ENCODE peak calls at places on chromosomes 5 and 9, in four cellular contexts. One of them, this sample, is unnamed.

GRCh38 chr5:163503106-163504090 is 2.0 kb upstream of the MAT2B start:
- DNase-seq in stimulated activated CD4-positive, alpha-beta T cell treated with anti-CD3 and anti-CD28 coated beads, Interleukin-15, amount 100 ng/mL, for 1 hour: no peak
- DNase-seq in NCI-H146: peak
- DNase-seq in WTC11: peak
- DNase-seq in this sample: peak

GRCh38 chr5:30846171-30846570 is 347.3 kb upstream of the CDH6 start:
- DNase-seq in WTC11: no peak
- DNase-seq in NCI-H146: no peak
- DNase-seq in stimulated activated CD4-positive, alpha-beta T cell treated with anti-CD3 and anti-CD28 coated beads, Interleukin-15, amount 100 ng/mL, for 1 hour: no peak
- DNase-seq in this sample: no peak

GRCh38 chr9:79129865-79130480 is 441.8 kb upstream of the TLE4 start:
- DNase-seq in NCI-H146: peak
- DNase-seq in stimulated activated CD4-positive, alpha-beta T cell treated with anti-CD3 and anti-CD28 coated beads, Interleukin-15, amount 100 ng/mL, for 1 hour: no peak
- DNase-seq in WTC11: peak
- DNase-seq in this sample: peak

GRCh38 chr5:176436641-176437040 is 11.5 kb upstream of the FAF2 start:
- DNase-seq in WTC11: no peak
- DNase-seq in NCI-H146: no peak
- DNase-seq in stimulated activated CD4-positive, alpha-beta T cell treated with anti-CD3 and anti-CD28 coated beads, Interleukin-15, amount 100 ng/mL, for 1 hour: no peak
- DNase-seq in this sample: peak

GRCh38 chr9:107190031-107190935 is 92.8 kb upstream of the RAD23B start:
- DNase-seq in NCI-H146: peak
- DNase-seq in WTC11: no peak
- DNase-seq in stimulated activated CD4-positive, alpha-beta T cell treated with anti-CD3 and anti-CD28 coated beads, Interleukin-15, amount 100 ng/mL, for 1 hour: no peak
- DNase-seq in this sample: peak

GRCh38 chr5:68757813-68758212 is 336.0 kb upstream of the SLC30A5 start:
- DNase-seq in NCI-H146: no peak
- DNase-seq in WTC11: no peak
- DNase-seq in stimulated activated CD4-positive, alpha-beta T cell treated with anti-CD3 and anti-CD28 coated beads, Interleukin-15, amount 100 ng/mL, for 1 hour: no peak
- DNase-seq in this sample: no peak

GRCh38 chr5:146474040-146474439 is 26.9 kb downstream of the TCERG1 start:
- DNase-seq in NCI-H146: no peak
- DNase-seq in WTC11: no peak
- DNase-seq in stimulated activated CD4-positive, alpha-beta T cell treated with anti-CD3 and anti-CD28 coated beads, Interleukin-15, amount 100 ng/mL, for 1 hour: no peak
- DNase-seq in this sample: no peak

GRCh38 chr5:11234501-11234911 is 473.5 kb upstream of the DAP start:
- DNase-seq in NCI-H146: no peak
- DNase-seq in WTC11: no peak
- DNase-seq in stimulated activated CD4-positive, alpha-beta T cell treated with anti-CD3 and anti-CD28 coated beads, Interleukin-15, amount 100 ng/mL, for 1 hour: no peak
- DNase-seq in this sample: no peak

GRCh38 chr5:17070646-17071045 is 134.6 kb upstream of the MYO10 start:
- DNase-seq in WTC11: no peak
- DNase-seq in stimulated activated CD4-positive, alpha-beta T cell treated with anti-CD3 and anti-CD28 coated beads, Interleukin-15, amount 100 ng/mL, for 1 hour: no peak
- DNase-seq in NCI-H146: no peak
- DNase-seq in this sample: no peak

GRCh38 chr5:148998174-148998797 is 64.6 kb downstream of the SH3TC2 start:
- DNase-seq in NCI-H146: no peak
- DNase-seq in WTC11: no peak
- DNase-seq in stimulated activated CD4-positive, alpha-beta T cell treated with anti-CD3 and anti-CD28 coated beads, Interleukin-15, amount 100 ng/mL, for 1 hour: no peak
- DNase-seq in this sample: peak

GRCh38 chr9:93475856-93476255 is 22.5 kb upstream of the FAM120AOS start:
- DNase-seq in stimulated activated CD4-positive, alpha-beta T cell treated with anti-CD3 and anti-CD28 coated beads, Interleukin-15, amount 100 ng/mL, for 1 hour: no peak
- DNase-seq in WTC11: no peak
- DNase-seq in NCI-H146: no peak
- DNase-seq in this sample: no peak

GRCh38 chr9:14866200-14866749 is 44.0 kb downstream of the FREM1 start:
- DNase-seq in NCI-H146: no peak
- DNase-seq in stimulated activated CD4-positive, alpha-beta T cell treated with anti-CD3 and anti-CD28 coated beads, Interleukin-15, amount 100 ng/mL, for 1 hour: no peak
- DNase-seq in WTC11: no peak
- DNase-seq in this sample: no peak

GRCh38 chr9:105069285-105070065 is 141.5 kb upstream of the ABCA1 start:
- DNase-seq in stimulated activated CD4-positive, alpha-beta T cell treated with anti-CD3 and anti-CD28 coated beads, Interleukin-15, amount 100 ng/mL, for 1 hour: no peak
- DNase-seq in NCI-H146: no peak
- DNase-seq in WTC11: no peak
- DNase-seq in this sample: no peak

GRCh38 chr5:154520861-154521453 is 42.9 kb upstream of the HAND1 start:
- DNase-seq in WTC11: peak
- DNase-seq in stimulated activated CD4-positive, alpha-beta T cell treated with anti-CD3 and anti-CD28 coated beads, Interleukin-15, amount 100 ng/mL, for 1 hour: no peak
- DNase-seq in NCI-H146: peak
- DNase-seq in this sample: peak

GRCh38 chr5:145791866-145792265 is 43.3 kb downstream of the PRELID2 start:
- DNase-seq in stimulated activated CD4-positive, alpha-beta T cell treated with anti-CD3 and anti-CD28 coated beads, Interleukin-15, amount 100 ng/mL, for 1 hour: no peak
- DNase-seq in WTC11: peak
- DNase-seq in NCI-H146: no peak
- DNase-seq in this sample: no peak

GRCh38 chr9:135606885-135607259 is 32.5 kb downstream of the GLT6D1 start:
- DNase-seq in stimulated activated CD4-positive, alpha-beta T cell treated with anti-CD3 and anti-CD28 coated beads, Interleukin-15, amount 100 ng/mL, for 1 hour: no peak
- DNase-seq in WTC11: no peak
- DNase-seq in NCI-H146: no peak
- DNase-seq in this sample: no peak

GRCh38 chr9:127541865-127542264 is 70.2 kb upstream of the STXBP1 start:
- DNase-seq in stimulated activated CD4-positive, alpha-beta T cell treated with anti-CD3 and anti-CD28 coated beads, Interleukin-15, amount 100 ng/mL, for 1 hour: no peak
- DNase-seq in NCI-H146: no peak
- DNase-seq in WTC11: no peak
- DNase-seq in this sample: peak

GRCh38 chr9:134768332-134769083 is 112.1 kb upstream of the FCN2 start:
- DNase-seq in NCI-H146: no peak
- DNase-seq in WTC11: no peak
- DNase-seq in stimulated activated CD4-positive, alpha-beta T cell treated with anti-CD3 and anti-CD28 coated beads, Interleukin-15, amount 100 ng/mL, for 1 hour: no peak
- DNase-seq in this sample: peak

GRCh38 chr5:5313081-5313736 is 109.3 kb upstream of the ICE1 start:
- DNase-seq in NCI-H146: no peak
- DNase-seq in WTC11: no peak
- DNase-seq in stimulated activated CD4-positive, alpha-beta T cell treated with anti-CD3 and anti-CD28 coated beads, Interleukin-15, amount 100 ng/mL, for 1 hour: no peak
- DNase-seq in this sample: no peak